ENCODE peak calls at places on chromosomes 4 and X, in five cellular contexts. U, A, N, K and Q are unnamed samples.

GRCh38 chr4:87304659-87305277 is 17.9 kb downstream of the HSD17B13 start:
- DNase-seq in U (no peak), A (no peak), N (no peak), K (peak; percentile 17), Q (no peak)

GRCh38 chr4:10461091-10461849 is 4.0 kb upstream of the ZNF518B start:
- DNase-seq in U (peak; percentile 57), A (no peak), N (peak; percentile 59), K (peak; percentile 62), Q (peak; percentile 27)

GRCh38 chr4:108560624-108561023 is 59.8 kb upstream of the RPL34 start:
- DNase-seq in U (no peak), A (no peak), N (peak; percentile 35), K (peak; percentile 22), Q (no peak)

GRCh38 chr4:42750091-42750490 is 93.2 kb upstream of the ATP8A1 start:
- DNase-seq in U (no peak), A (no peak), N (no peak), K (no peak), Q (no peak)

GRCh38 chr4:3781193-3781886 is 15.2 kb downstream of the ADRA2C start:
- DNase-seq in U (no peak), A (no peak), N (no peak), K (no peak), Q (no peak)

GRCh38 chrX:104679175-104679574 is 113.2 kb downstream of the IL1RAPL2 start:
- DNase-seq in U (no peak), A (no peak), N (no peak), K (peak; percentile 29), Q (no peak)

GRCh38 chrX:140710710-140711109 is 1.2 kb downstream of the LINC00632 start:
- DNase-seq in U (no peak), A (peak; percentile 46), N (no peak), K (peak; percentile 68), Q (no peak)

GRCh38 chr4:149897784-149898183 is 82.1 kb upstream of the IQCM start:
- DNase-seq in U (no peak), A (no peak), N (no peak), K (peak; percentile 20), Q (no peak)

GRCh38 chrX:119762718-119763117 is 4.3 kb downstream of the SOWAHD start:
- DNase-seq in U (no peak), A (no peak), N (no peak), K (no peak), Q (no peak)

GRCh38 chrX:150525061-150525919 is 43.1 kb upstream of the MTM1 start:
- DNase-seq in U (no peak), A (peak; percentile 80), N (peak; percentile 39), K (no peak), Q (no peak)

GRCh38 chr4:85741921-85742591 is 267.1 kb downstream of the ARHGAP24 start:
- DNase-seq in U (no peak), A (peak; percentile 79), N (peak; percentile 43), K (no peak), Q (peak; percentile 43)

GRCh38 chr4:100504086-100504874 is 13.5 kb downstream of the EMCN start:
- DNase-seq in U (no peak), A (no peak), N (no peak), K (no peak), Q (no peak)

GRCh38 chr4:92307156-92307555 is 3.4 kb downstream of the GRID2 start:
- DNase-seq in U (no peak), A (no peak), N (no peak), K (no peak), Q (no peak)

GRCh38 chrX:68571292-68572256 is 72.7 kb downstream of the YIPF6 start:
- DNase-seq in U (no peak), A (no peak), N (no peak), K (peak; percentile 61), Q (no peak)

DNA sequence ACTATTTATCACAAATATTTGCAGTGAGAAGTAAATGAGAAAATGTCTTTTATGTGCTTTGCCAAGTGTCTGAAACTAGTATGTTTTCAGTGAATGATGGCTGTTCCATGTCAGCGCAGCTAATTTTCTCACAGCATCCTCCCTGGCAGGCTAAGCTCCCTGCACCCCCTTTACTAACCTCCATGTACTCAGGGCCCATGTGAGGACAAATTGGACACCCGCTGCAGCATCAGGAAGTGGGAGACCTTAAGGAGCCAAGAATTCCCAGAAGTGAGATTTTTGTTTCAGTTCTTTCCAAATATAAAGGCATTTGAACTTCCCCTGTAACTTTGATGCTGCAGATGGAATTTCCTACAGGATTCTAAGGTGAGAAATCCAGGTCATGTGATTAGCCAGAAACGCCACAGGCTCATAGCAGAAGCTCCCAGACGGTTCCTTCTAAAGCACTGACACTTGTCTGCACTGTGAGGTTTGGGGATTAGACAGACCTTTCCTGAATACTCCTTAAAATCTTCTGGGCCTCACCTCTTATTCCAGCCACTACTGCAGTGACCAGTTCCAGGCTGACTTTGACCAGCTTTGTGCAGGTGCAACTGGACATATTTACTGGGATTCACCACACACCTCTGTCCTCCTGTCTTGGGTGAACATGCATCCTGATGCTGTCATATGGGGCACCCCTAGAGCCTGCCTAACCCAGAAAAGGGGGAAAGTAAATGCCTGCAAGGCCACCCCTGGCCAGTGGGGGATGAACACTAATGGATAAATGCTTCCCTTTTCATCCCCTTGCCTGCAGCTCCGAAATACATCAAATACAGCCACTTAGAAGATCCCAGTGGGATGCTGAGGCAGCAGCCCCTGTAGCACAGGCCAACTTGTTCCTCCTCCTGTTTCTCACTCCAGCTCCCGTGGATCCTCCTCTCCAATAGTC is 45.9 kb downstream of the LGI2 start:
- DNase-seq in U (no peak), A (no peak), N (no peak), K (no peak), Q (no peak)
- H3K27ac ChIP-seq in U (no peak overlapping the region), A (no peak overlapping the region), N (no peak overlapping the region), K (no peak overlapping the region), Q (no peak overlapping the region)

GRCh38 chr4:635851-636627 is 10.7 kb downstream of the PDE6B start:
- DNase-seq in U (no peak), A (no peak), N (no peak), K (no peak), Q (no peak)
- H3K27ac ChIP-seq in U (no peak overlapping the region), A (no peak overlapping the region), N (no peak overlapping the region), K (no peak overlapping the region), Q (no peak overlapping the region)

GRCh38 chr4:78004270-78004669 is 52.9 kb upstream of the FRAS1 start:
- DNase-seq in U (no peak), A (no peak), N (no peak), K (no peak), Q (no peak)
- H3K27ac ChIP-seq in U (no peak overlapping the region), A (no peak overlapping the region), N (no peak overlapping the region), K (no peak overlapping the region), Q (no peak overlapping the region)

DNA sequence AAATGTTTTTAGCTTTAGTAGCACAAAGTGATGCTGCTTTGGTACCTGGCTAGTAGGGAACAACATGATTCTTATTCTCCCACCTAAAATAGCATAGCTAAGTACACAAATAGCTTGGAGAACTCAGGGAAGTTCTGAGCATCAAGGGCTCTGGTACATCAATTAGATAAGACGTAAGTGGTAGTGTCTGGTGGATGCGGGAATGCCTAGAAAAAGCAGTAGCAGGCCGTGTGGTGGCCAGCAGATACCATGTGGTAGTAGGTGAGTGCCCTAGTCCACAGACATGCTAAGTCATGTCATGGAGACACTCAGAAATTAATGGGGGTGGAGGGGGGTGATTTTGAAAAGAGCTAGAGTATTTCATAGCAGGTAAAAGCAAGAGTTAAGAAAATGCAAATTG is 347.3 kb upstream of the NOCT start:
- DNase-seq in U (no peak), A (no peak), N (no peak), K (no peak), Q (no peak)
- H3K27ac ChIP-seq in U (no peak overlapping the region), A (no peak overlapping the region), N (no peak overlapping the region), K (peak overlapping the region; percentile 84), Q (no peak overlapping the region)

GRCh38 chr4:48329193-48329592 is 12.1 kb upstream of the SLAIN2 start:
- DNase-seq in U (no peak), A (no peak), N (no peak), K (peak; percentile 19), Q (no peak)
- H3K27ac ChIP-seq in U (peak overlapping the region; percentile 61), A (no peak overlapping the region), N (no peak overlapping the region), K (peak overlapping the region; percentile 11), Q (no peak overlapping the region)

DNA sequence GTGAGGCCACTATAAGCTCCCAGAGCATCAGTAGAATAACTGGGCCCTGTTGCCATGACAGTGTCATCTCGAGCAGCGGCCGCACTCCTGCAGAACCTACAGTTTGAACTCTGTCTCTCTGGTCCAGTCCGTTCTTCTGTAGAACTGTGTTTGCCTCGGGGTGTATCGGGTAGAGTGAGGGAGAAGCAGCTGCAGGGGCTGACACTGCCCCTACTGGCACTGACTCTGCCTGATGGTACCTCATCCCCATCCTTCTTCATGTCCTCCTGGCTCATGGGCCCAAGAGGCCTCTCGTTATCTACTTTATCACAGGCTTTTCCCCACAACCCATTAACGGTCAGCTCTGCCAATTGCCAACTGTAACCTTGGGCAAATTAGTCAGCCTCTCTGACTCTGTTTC is 96.5 kb downstream of the NPNT start:
- DNase-seq in U (no peak), A (no peak), N (no peak), K (no peak), Q (no peak)
- H3K27ac ChIP-seq in U (no peak overlapping the region), A (no peak overlapping the region), N (peak overlapping the region; percentile 48), K (peak overlapping the region; percentile 63), Q (no peak overlapping the region)